ENCODE peak calls at places on chromosomes 5 and 9, in ten cellular contexts. One of them, this sample, is unnamed. For H3K4me1, the result is how much of the 10 kb centered on the place peaks cover.

GRCh38 chr9:98083059-98083458 is 26.5 kb downstream of the NANS start:
- DNase-seq in PC-3: no peak
- DNase-seq in SJSA1: no peak
- DNase-seq in MM.1S: no peak
- DNase-seq in spleen: no peak
- DNase-seq in aorta: no peak
- DNase-seq in prostate gland: no peak
- DNase-seq in cardiac muscle cell: no peak
- DNase-seq in HCT116: no peak
- DNase-seq in naive thymus-derived CD4-positive, alpha-beta T cell: no peak
- DNase-seq in this sample: no peak

GRCh38 chr5:82549263-82549662 is 271.1 kb upstream of the RPS23 start:
- DNase-seq in naive thymus-derived CD4-positive, alpha-beta T cell: no peak
- DNase-seq in MM.1S: no peak
- DNase-seq in SJSA1: no peak
- DNase-seq in spleen: no peak
- DNase-seq in aorta: no peak
- DNase-seq in HCT116: no peak
- DNase-seq in cardiac muscle cell: peak
- DNase-seq in PC-3: peak
- DNase-seq in prostate gland: no peak
- DNase-seq in this sample: no peak

GRCh38 chr9:89421595-89421994 is 76.3 kb downstream of the SEMA4D start:
- DNase-seq in PC-3: no peak
- DNase-seq in cardiac muscle cell: peak
- DNase-seq in SJSA1: no peak
- DNase-seq in prostate gland: no peak
- DNase-seq in aorta: no peak
- DNase-seq in spleen: no peak
- DNase-seq in MM.1S: no peak
- DNase-seq in HCT116: no peak
- DNase-seq in naive thymus-derived CD4-positive, alpha-beta T cell: no peak
- DNase-seq in this sample: no peak

GRCh38 chr5:39082995-39083394 is 8.8 kb upstream of the RICTOR start:
- DNase-seq in PC-3: no peak
- DNase-seq in cardiac muscle cell: no peak
- DNase-seq in SJSA1: no peak
- DNase-seq in aorta: no peak
- DNase-seq in HCT116: no peak
- DNase-seq in MM.1S: no peak
- DNase-seq in naive thymus-derived CD4-positive, alpha-beta T cell: no peak
- DNase-seq in spleen: no peak
- DNase-seq in prostate gland: no peak
- DNase-seq in this sample: no peak

GRCh38 chr9:132556701-132557100 is 25.7 kb upstream of the BARHL1 start:
- DNase-seq in prostate gland: no peak
- DNase-seq in cardiac muscle cell: no peak
- DNase-seq in SJSA1: no peak
- DNase-seq in aorta: no peak
- DNase-seq in MM.1S: no peak
- DNase-seq in PC-3: no peak
- DNase-seq in HCT116: no peak
- DNase-seq in naive thymus-derived CD4-positive, alpha-beta T cell: no peak
- DNase-seq in spleen: no peak
- DNase-seq in this sample: no peak

GRCh38 chr5:87645241-87645640 is 232.5 kb upstream of the CCNH start:
- DNase-seq in aorta: no peak
- DNase-seq in PC-3: no peak
- DNase-seq in prostate gland: no peak
- DNase-seq in naive thymus-derived CD4-positive, alpha-beta T cell: no peak
- DNase-seq in SJSA1: no peak
- DNase-seq in HCT116: peak
- DNase-seq in cardiac muscle cell: no peak
- DNase-seq in spleen: no peak
- DNase-seq in MM.1S: no peak
- DNase-seq in this sample: no peak

GRCh38 chr5:20554001-20554400 is 566.0 kb upstream of the CDH18 start:
- DNase-seq in spleen: no peak
- DNase-seq in HCT116: no peak
- DNase-seq in PC-3: peak
- DNase-seq in cardiac muscle cell: peak
- DNase-seq in aorta: no peak
- DNase-seq in SJSA1: no peak
- DNase-seq in naive thymus-derived CD4-positive, alpha-beta T cell: no peak
- DNase-seq in MM.1S: no peak
- DNase-seq in prostate gland: no peak
- DNase-seq in this sample: no peak

GRCh38 chr5:152556779-152557178 is 151.7 kb upstream of the NMUR2 start:
- DNase-seq in spleen: no peak
- DNase-seq in SJSA1: no peak
- DNase-seq in cardiac muscle cell: no peak
- DNase-seq in MM.1S: no peak
- DNase-seq in prostate gland: no peak
- DNase-seq in aorta: no peak
- DNase-seq in HCT116: no peak
- DNase-seq in PC-3: no peak
- DNase-seq in naive thymus-derived CD4-positive, alpha-beta T cell: no peak
- DNase-seq in this sample: no peak

GRCh38 chr9:22120595-22120994 is 111.5 kb upstream of the CDKN2B start:
- DNase-seq in aorta: no peak
- DNase-seq in PC-3: no peak
- DNase-seq in cardiac muscle cell: no peak
- DNase-seq in naive thymus-derived CD4-positive, alpha-beta T cell: no peak
- DNase-seq in prostate gland: no peak
- DNase-seq in HCT116: no peak
- DNase-seq in SJSA1: no peak
- DNase-seq in MM.1S: no peak
- DNase-seq in spleen: no peak
- DNase-seq in this sample: no peak

GRCh38 chr5:80852331-80853245 is 107.6 kb upstream of the RASGRF2 start:
- DNase-seq in spleen: no peak
- DNase-seq in aorta: no peak
- DNase-seq in cardiac muscle cell: peak
- DNase-seq in MM.1S: no peak
- DNase-seq in SJSA1: no peak
- DNase-seq in PC-3: no peak
- DNase-seq in prostate gland: no peak
- DNase-seq in naive thymus-derived CD4-positive, alpha-beta T cell: no peak
- DNase-seq in HCT116: no peak
- DNase-seq in this sample: no peak

GRCh38 chr5:18314192-18314778 is 680.0 kb downstream of the TAF11L14 start:
- DNase-seq in spleen: no peak
- DNase-seq in PC-3: peak
- DNase-seq in aorta: no peak
- DNase-seq in prostate gland: no peak
- DNase-seq in HCT116: peak
- DNase-seq in MM.1S: peak
- DNase-seq in SJSA1: no peak
- DNase-seq in cardiac muscle cell: peak
- DNase-seq in naive thymus-derived CD4-positive, alpha-beta T cell: no peak
- DNase-seq in this sample: no peak

GRCh38 chr5:173742432-173742816 is 126.0 kb upstream of the BOD1 start:
- DNase-seq in naive thymus-derived CD4-positive, alpha-beta T cell: no peak
- DNase-seq in cardiac muscle cell: no peak
- DNase-seq in HCT116: no peak
- DNase-seq in MM.1S: peak
- DNase-seq in prostate gland: no peak
- DNase-seq in aorta: no peak
- DNase-seq in SJSA1: no peak
- DNase-seq in spleen: no peak
- DNase-seq in PC-3: no peak
- DNase-seq in this sample: no peak

GRCh38 chr5:56801256-56801655 is 14.1 kb upstream of the MAP3K1 start:
- DNase-seq in naive thymus-derived CD4-positive, alpha-beta T cell: no peak
- DNase-seq in SJSA1: no peak
- DNase-seq in HCT116: no peak
- DNase-seq in prostate gland: no peak
- DNase-seq in PC-3: no peak
- DNase-seq in aorta: no peak
- DNase-seq in cardiac muscle cell: no peak
- DNase-seq in spleen: no peak
- DNase-seq in MM.1S: no peak
- DNase-seq in this sample: no peak

GRCh38 chr5:73644385-73644963 is 18.5 kb downstream of the ARHGEF28 start:
- DNase-seq in cardiac muscle cell: no peak
- DNase-seq in naive thymus-derived CD4-positive, alpha-beta T cell: no peak
- DNase-seq in SJSA1: no peak
- DNase-seq in MM.1S: no peak
- DNase-seq in spleen: no peak
- DNase-seq in PC-3: no peak
- DNase-seq in HCT116: no peak
- DNase-seq in aorta: no peak
- DNase-seq in prostate gland: no peak
- DNase-seq in this sample: no peak

GRCh38 chr5:73641811-73642210 is 15.8 kb downstream of the ARHGEF28 start:
- DNase-seq in aorta: no peak
- DNase-seq in MM.1S: no peak
- DNase-seq in naive thymus-derived CD4-positive, alpha-beta T cell: no peak
- DNase-seq in prostate gland: no peak
- DNase-seq in spleen: no peak
- DNase-seq in HCT116: no peak
- DNase-seq in PC-3: no peak
- DNase-seq in cardiac muscle cell: no peak
- DNase-seq in SJSA1: no peak
- DNase-seq in this sample: no peak

GRCh38 chr5:73640861-73641320 is 14.9 kb downstream of the ARHGEF28 start:
- DNase-seq in aorta: no peak
- DNase-seq in spleen: no peak
- DNase-seq in PC-3: no peak
- DNase-seq in naive thymus-derived CD4-positive, alpha-beta T cell: no peak
- DNase-seq in prostate gland: no peak
- DNase-seq in cardiac muscle cell: peak
- DNase-seq in HCT116: no peak
- DNase-seq in MM.1S: no peak
- DNase-seq in SJSA1: no peak
- DNase-seq in this sample: no peak

GRCh38 chr5:73638344-73639095 is 12.5 kb downstream of the ARHGEF28 start:
- DNase-seq in cardiac muscle cell: peak
- DNase-seq in spleen: no peak
- DNase-seq in SJSA1: no peak
- DNase-seq in MM.1S: no peak
- DNase-seq in naive thymus-derived CD4-positive, alpha-beta T cell: no peak
- DNase-seq in PC-3: peak
- DNase-seq in aorta: no peak
- DNase-seq in prostate gland: no peak
- DNase-seq in HCT116: no peak
- DNase-seq in this sample: no peak

GRCh38 chr5:73642296-73642695 is 16.3 kb downstream of the ARHGEF28 start:
- DNase-seq in MM.1S: no peak
- DNase-seq in spleen: no peak
- DNase-seq in aorta: no peak
- DNase-seq in PC-3: no peak
- DNase-seq in naive thymus-derived CD4-positive, alpha-beta T cell: no peak
- DNase-seq in cardiac muscle cell: no peak
- DNase-seq in SJSA1: no peak
- DNase-seq in prostate gland: no peak
- DNase-seq in HCT116: no peak
- DNase-seq in this sample: no peak
- H3K4me1 ChIP-seq in MM.1S: under half
- H3K4me1 ChIP-seq in spleen: under half
- H3K4me1 ChIP-seq in aorta: under half
- H3K4me1 ChIP-seq in PC-3: under half
- H3K4me1 ChIP-seq in naive thymus-derived CD4-positive, alpha-beta T cell: under half
- H3K4me1 ChIP-seq in cardiac muscle cell: under half
- H3K4me1 ChIP-seq in SJSA1: half or more
- H3K4me1 ChIP-seq in prostate gland: under half
- H3K4me1 ChIP-seq in HCT116: under half
- H3K4me1 ChIP-seq in this sample: under half

DNA sequence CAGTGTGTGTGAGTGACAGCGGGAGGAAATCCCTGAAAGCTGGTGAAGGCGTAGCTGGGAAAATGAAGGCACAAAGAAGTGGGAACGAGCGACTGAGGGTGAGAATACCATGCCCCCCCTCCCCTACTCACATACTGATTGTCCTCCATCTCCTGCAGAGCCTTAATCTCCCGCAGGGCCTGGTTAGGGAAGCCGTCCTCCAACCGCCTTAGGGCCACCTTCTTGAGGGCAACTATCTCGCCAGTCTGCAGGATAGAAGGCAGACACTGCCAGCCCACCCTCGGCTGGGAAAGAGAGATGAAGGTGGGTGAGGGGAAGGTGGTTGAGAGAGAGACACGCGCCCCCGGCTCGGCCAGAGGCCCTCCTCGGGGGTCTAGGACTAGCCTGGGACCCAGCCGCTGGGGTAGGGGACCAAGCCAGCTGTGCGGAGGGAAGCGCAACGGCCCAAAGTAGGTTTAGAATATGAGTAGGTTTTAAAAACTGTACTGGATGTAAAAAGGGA is 491 bp downstream of the CDK20 start:
- DNase-seq in PC-3: no peak
- DNase-seq in aorta: no peak
- DNase-seq in naive thymus-derived CD4-positive, alpha-beta T cell: no peak
- DNase-seq in spleen: no peak
- DNase-seq in prostate gland: no peak
- DNase-seq in cardiac muscle cell: peak
- DNase-seq in HCT116: no peak
- DNase-seq in MM.1S: no peak
- DNase-seq in SJSA1: no peak
- DNase-seq in this sample: peak
- H3K27ac ChIP-seq in PC-3: no peak
- H3K27ac ChIP-seq in aorta: no peak
- H3K27ac ChIP-seq in naive thymus-derived CD4-positive, alpha-beta T cell: peak
- H3K27ac ChIP-seq in spleen: no peak
- H3K27ac ChIP-seq in prostate gland: peak
- H3K27ac ChIP-seq in cardiac muscle cell: peak
- H3K27ac ChIP-seq in HCT116: peak
- H3K27ac ChIP-seq in MM.1S: no peak
- H3K27ac ChIP-seq in SJSA1: peak
- H3K27ac ChIP-seq in this sample: peak

DNA sequence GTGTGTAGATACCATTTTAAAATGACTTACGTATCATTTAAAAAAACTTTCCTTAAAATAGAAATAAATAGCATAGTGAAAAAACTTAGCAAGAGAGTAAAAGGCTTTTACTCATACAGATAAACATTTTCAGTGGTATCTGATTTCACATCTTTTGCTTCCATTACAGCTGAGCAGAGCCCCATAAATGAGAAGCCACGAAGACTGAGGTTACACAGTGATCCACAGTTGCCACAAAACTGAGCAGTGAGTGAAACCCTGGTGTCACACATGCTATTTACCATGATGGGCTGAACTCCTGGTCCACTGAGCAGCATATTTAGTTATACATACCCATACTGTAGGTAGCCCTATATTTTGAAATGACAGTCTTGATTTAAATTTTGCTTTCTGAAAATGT is 401.2 kb downstream of the KIAA0825 start:
- DNase-seq in prostate gland: no peak
- DNase-seq in spleen: no peak
- DNase-seq in PC-3: no peak
- DNase-seq in aorta: no peak
- DNase-seq in MM.1S: no peak
- DNase-seq in naive thymus-derived CD4-positive, alpha-beta T cell: no peak
- DNase-seq in SJSA1: no peak
- DNase-seq in HCT116: no peak
- DNase-seq in cardiac muscle cell: no peak
- DNase-seq in this sample: no peak
- H3K4me1 ChIP-seq in prostate gland: under half
- H3K4me1 ChIP-seq in spleen: under half
- H3K4me1 ChIP-seq in PC-3: under half
- H3K4me1 ChIP-seq in aorta: under half
- H3K4me1 ChIP-seq in MM.1S: under half
- H3K4me1 ChIP-seq in naive thymus-derived CD4-positive, alpha-beta T cell: under half
- H3K4me1 ChIP-seq in SJSA1: under half
- H3K4me1 ChIP-seq in HCT116: under half
- H3K4me1 ChIP-seq in cardiac muscle cell: under half
- H3K4me1 ChIP-seq in this sample: under half

GRCh38 chr9:9778293-9778692 is 834.5 kb downstream of the PTPRD start:
- DNase-seq in cardiac muscle cell: no peak
- DNase-seq in MM.1S: no peak
- DNase-seq in spleen: peak
- DNase-seq in PC-3: no peak
- DNase-seq in prostate gland: no peak
- DNase-seq in SJSA1: no peak
- DNase-seq in HCT116: no peak
- DNase-seq in naive thymus-derived CD4-positive, alpha-beta T cell: no peak
- DNase-seq in aorta: no peak
- DNase-seq in this sample: no peak
- H3K27ac ChIP-seq in cardiac muscle cell: no peak
- H3K27ac ChIP-seq in MM.1S: no peak
- H3K27ac ChIP-seq in spleen: no peak
- H3K27ac ChIP-seq in PC-3: no peak
- H3K27ac ChIP-seq in prostate gland: no peak
- H3K27ac ChIP-seq in SJSA1: no peak
- H3K27ac ChIP-seq in HCT116: no peak
- H3K27ac ChIP-seq in naive thymus-derived CD4-positive, alpha-beta T cell: no peak
- H3K27ac ChIP-seq in aorta: no peak
- H3K27ac ChIP-seq in this sample: no peak

This sample was measured in CD4-positive, alpha-beta memory T cell.